ENCODE peak calls at places on chromosomes 1 and 21, in seven cellular contexts. X, B, J, H, L, Q and V are unnamed samples.

GRCh38 chr1:214558002-214558770 is 6.8 kb upstream of the PTPN14 start:
- DNase-seq in X (no peak), B (peak), J (no peak), H (peak), L (no peak), Q (no peak), V (no peak)

GRCh38 chr1:94542088-94542671 is 621 bp upstream of the F3 start:
- DNase-seq in X (no peak), B (peak), J (no peak), H (no peak), L (no peak), Q (no peak), V (no peak)

GRCh38 chr1:107525961-107526360 is 385.1 kb downstream of the NTNG1 start:
- DNase-seq in X (no peak), B (no peak), J (no peak), H (no peak), L (no peak), Q (no peak), V (no peak)

GRCh38 chr1:152148991-152149390 is 10.0 kb downstream of the RPTN start:
- DNase-seq in X (no peak), B (no peak), J (no peak), H (no peak), L (no peak), Q (no peak), V (no peak)

GRCh38 chr1:184514447-184514846 is 127.6 kb downstream of the C1orf21 start:
- DNase-seq in X (no peak), B (no peak), J (no peak), H (no peak), L (no peak), Q (no peak), V (no peak)

GRCh38 chr1:8889925-8890785 is 11.7 kb upstream of the ENO1 start:
- DNase-seq in X (peak), B (no peak), J (peak), H (peak), L (no peak), Q (no peak), V (peak)

GRCh38 chr1:39409055-39409816 is 82.2 kb upstream of the BMP8A start:
- DNase-seq in X (no peak), B (no peak), J (peak), H (peak), L (no peak), Q (no peak), V (no peak)

GRCh38 chr1:161160763-161161162 is 1.5 kb downstream of the USP21 start:
- DNase-seq in X (no peak), B (no peak), J (peak), H (no peak), L (no peak), Q (no peak), V (no peak)

GRCh38 chr1:234841710-234842231 is 231.8 kb upstream of the IRF2BP2 start:
- DNase-seq in X (no peak), B (peak), J (no peak), H (no peak), L (peak), Q (no peak), V (no peak)

GRCh38 chr1:27576846-27577245 is 27.1 kb downstream of the AHDC1 start:
- DNase-seq in X (no peak), B (no peak), J (no peak), H (no peak), L (no peak), Q (no peak), V (no peak)

GRCh38 chr1:27574001-27574781 is 29.8 kb downstream of the AHDC1 start:
- DNase-seq in X (no peak), B (no peak), J (no peak), H (no peak), L (no peak), Q (no peak), V (no peak)

GRCh38 chr1:27577504-27578188 is 26.3 kb downstream of the AHDC1 start:
- DNase-seq in X (no peak), B (no peak), J (no peak), H (no peak), L (no peak), Q (no peak), V (no peak)

GRCh38 chr1:27574871-27575831 is 28.8 kb downstream of the AHDC1 start:
- DNase-seq in X (no peak), B (no peak), J (peak), H (peak), L (no peak), Q (no peak), V (no peak)

DNA sequence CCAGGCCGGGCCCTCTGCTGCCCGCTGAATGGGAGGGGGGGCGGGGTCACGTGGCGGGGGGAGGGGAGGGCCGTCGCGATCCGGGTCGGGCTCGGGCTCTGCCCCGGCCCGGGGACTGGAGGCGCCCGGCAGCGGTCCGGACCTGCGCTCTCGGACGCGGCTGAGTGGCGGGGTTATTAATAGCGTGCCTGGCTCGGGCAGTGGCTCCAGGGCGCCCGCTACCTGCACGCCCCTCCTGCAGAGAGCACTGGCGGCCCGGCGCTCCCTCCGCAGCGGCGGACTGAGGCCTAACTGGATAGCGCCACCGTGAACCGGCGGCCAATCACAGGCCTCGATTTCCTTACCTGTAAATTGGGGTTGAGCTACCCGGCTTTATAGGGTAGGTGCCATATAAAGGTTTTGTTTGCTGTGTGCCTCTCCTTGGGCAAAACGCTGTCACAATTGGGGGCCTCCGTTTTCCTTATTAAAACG is 28.0 kb downstream of the AHDC1 start:
- DNase-seq in X (no peak), B (peak), J (peak), H (peak), L (no peak), Q (no peak), V (no peak)
- H3K4me3 ChIP-seq in X (peak), B (no peak), J (peak), H (peak), L (peak), Q (no peak), V (peak)

DNA sequence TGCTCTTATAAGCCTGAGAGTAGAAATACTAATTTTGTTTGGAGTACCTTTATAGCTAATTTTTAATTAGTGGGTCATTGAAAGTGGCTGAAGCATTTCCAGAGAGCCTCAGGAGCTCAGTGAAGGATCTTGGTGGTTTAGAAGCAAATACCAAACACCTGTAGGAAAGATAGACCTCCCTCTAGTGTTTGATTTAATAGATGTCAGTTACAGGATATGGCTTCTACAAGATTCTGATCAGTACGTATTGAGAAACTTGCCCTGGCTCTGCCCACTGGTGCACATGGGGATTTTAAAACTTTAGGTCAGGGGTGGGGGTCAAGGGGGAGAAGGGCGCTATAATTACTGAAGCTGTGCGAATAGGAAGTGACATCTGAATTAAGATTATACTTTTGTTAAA is 122.2 kb downstream of the POU2F1 start:
- DNase-seq in X (no peak), B (peak), J (no peak), H (peak), L (no peak), Q (no peak), V (no peak)
- TF ChIP-seq CTCF in X (no peak), B (peak), J (no peak), H (peak), L (peak), Q (no peak), V (peak)

DNA sequence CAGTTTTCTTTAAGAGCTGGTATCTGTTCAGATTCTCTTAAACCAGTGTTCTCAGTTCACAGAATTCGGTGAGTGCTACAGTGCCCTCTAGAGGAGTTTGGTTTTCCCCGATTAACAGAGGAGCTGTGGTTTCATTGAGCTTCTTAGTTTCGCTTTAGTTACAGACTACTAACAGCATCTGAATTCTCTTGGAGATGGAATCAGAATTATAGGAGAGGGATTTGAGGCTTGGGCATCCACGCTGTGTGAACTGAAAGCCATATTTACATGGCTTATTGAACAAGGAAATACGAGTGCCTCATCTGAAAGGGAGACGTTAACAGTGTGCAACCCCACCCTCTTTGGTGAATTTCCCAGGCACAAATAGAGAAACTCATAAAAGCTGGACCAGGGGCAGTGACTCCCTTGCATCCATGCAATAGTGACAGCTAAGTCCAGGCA is 202.0 kb downstream of the USH2A start:
- DNase-seq in X (peak), B (peak), J (no peak), H (peak), L (peak), Q (no peak), V (peak)
- H3K4me3 ChIP-seq in X (peak), B (peak), J (peak), H (peak), L (peak), Q (peak), V (peak)

GRCh38 chr1:3411806-3412205 is 42.7 kb upstream of the ARHGEF16 start:
- DNase-seq in X (no peak), B (no peak), J (no peak), H (no peak), L (no peak), Q (no peak), V (no peak)

GRCh38 chr1:3408751-3409266 is 45.7 kb upstream of the ARHGEF16 start:
- DNase-seq in X (no peak), B (no peak), J (no peak), H (no peak), L (no peak), Q (no peak), V (no peak)

GRCh38 chr1:3410435-3410915 is 44.0 kb upstream of the ARHGEF16 start:
- DNase-seq in X (no peak), B (no peak), J (no peak), H (no peak), L (no peak), Q (no peak), V (no peak)

GRCh38 chr1:3412376-3412775 is 42.1 kb upstream of the ARHGEF16 start:
- DNase-seq in X (no peak), B (no peak), J (no peak), H (no peak), L (no peak), Q (no peak), V (no peak)

GRCh38 chr1:3409737-3410434 is 44.6 kb upstream of the ARHGEF16 start:
- DNase-seq in X (peak), B (no peak), J (peak), H (peak), L (no peak), Q (no peak), V (peak)
- TF ChIP-seq CTCF in X (peak), B (no peak), J (peak), H (peak), L (no peak), Q (no peak), V (peak)

GRCh38 chr1:145901312-145902021 is 8.4 kb downstream of the ITGA10 start:
- DNase-seq in X (no peak), B (no peak), J (no peak), H (no peak), L (no peak), Q (no peak), V (no peak)
- H3K4me3 ChIP-seq in X (no peak), B (no peak), J (no peak), H (no peak), L (no peak), Q (no peak), V (no peak)

DNA sequence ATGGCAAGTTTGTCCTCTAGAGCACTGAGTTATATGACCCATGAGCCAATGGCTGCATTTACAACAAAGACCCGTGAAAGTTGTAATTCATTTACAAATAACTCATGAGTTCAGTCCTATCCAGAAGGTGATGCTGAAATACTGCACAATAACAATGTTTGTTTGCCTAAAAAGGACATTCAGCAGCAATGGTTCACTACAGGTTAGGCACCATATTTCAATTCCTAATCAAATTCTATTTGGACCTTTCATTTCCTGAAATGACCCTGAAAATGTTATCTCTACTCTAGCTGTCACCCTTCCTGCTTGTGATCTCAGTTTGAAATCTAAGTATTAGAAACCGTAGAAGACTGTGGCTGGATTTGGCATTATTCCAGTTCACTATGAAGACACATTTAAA is 191.2 kb upstream of the SAMSN1 start:
- DNase-seq in X (no peak), B (peak), J (no peak), H (no peak), L (no peak), Q (no peak), V (no peak)
- TF ChIP-seq CTCF in X (no peak), B (no peak), J (no peak), H (no peak), L (no peak), Q (no peak), V (no peak)

GRCh38 chr1:6868371-6869001 is 83.2 kb downstream of the CAMTA1 start:
- DNase-seq in X (no peak), B (peak), J (no peak), H (no peak), L (no peak), Q (no peak), V (no peak)
- H3K4me3 ChIP-seq in X (no peak), B (no peak), J (peak), H (no peak), L (no peak), Q (no peak), V (no peak)

GRCh38 chr1:243483084-243483845 is 227.4 kb downstream of the SDCCAG8 start:
- DNase-seq in X (no peak), B (no peak), J (no peak), H (no peak), L (no peak), Q (no peak), V (no peak)
- TF ChIP-seq CTCF in X (no peak), B (no peak), J (no peak), H (peak), L (no peak), Q (no peak), V (peak)